ENCODE peak calls at places on chromosomes 16 and 17, in ten cellular contexts. K, V, M, G, R, E, A, L, U and X are unnamed samples.

GRCh38 chr17:83067718-83068261 is 11.6 kb upstream of the METRNL start:
- DNase-seq in K (no peak), V (no peak), M (no peak), G (no peak), R (no peak), E (peak; percentile 41), A (peak; percentile 8), L (peak; percentile 57), U (no peak), X (no peak)

GRCh38 chr17:17127730-17128291 is 78.3 kb downstream of the PLD6 start:
- DNase-seq in K (no peak), V (no peak), M (no peak), G (no peak), R (no peak), E (no peak), A (no peak), L (no peak), U (peak; percentile 14), X (no peak)

GRCh38 chr16:67563708-67564468 is 1.6 kb downstream of the CTCF start:
- DNase-seq in K (no peak), V (peak; percentile 46), M (peak; percentile 26), G (peak; percentile 11), R (no peak), E (peak; percentile 82), A (no peak), L (peak; percentile 36), U (peak; percentile 20), X (no peak)

GRCh38 chr16:14562691-14563491 is 67.2 kb downstream of the PARN start:
- DNase-seq in K (no peak), V (peak; percentile 14), M (no peak), G (peak; percentile 26), R (no peak), E (peak; percentile 56), A (no peak), L (peak; percentile 55), U (peak; percentile 78), X (no peak)

GRCh38 chr17:6648181-6648580 is 3.2 kb downstream of the MED31 start:
- DNase-seq in K (no peak), V (no peak), M (peak; percentile 16), G (no peak), R (no peak), E (peak; percentile 11), A (no peak), L (no peak), U (no peak), X (no peak)

GRCh38 chr16:13727943-13728342 is 192.0 kb upstream of the ERCC4 start:
- DNase-seq in K (no peak), V (no peak), M (no peak), G (no peak), R (no peak), E (no peak), A (no peak), L (no peak), U (no peak), X (no peak)

GRCh38 chr17:6455321-6455705 is 11.1 kb downstream of the PIMREG start:
- DNase-seq in K (peak; percentile 13), V (peak; percentile 51), M (peak; percentile 55), G (peak; percentile 43), R (no peak), E (peak; percentile 35), A (peak; percentile 64), L (peak; percentile 78), U (no peak), X (no peak)

GRCh38 chr17:7064248-7064647 is 15.8 kb downstream of the CLEC10A start:
- DNase-seq in K (no peak), V (no peak), M (no peak), G (no peak), R (no peak), E (no peak), A (no peak), L (no peak), U (no peak), X (no peak)

GRCh38 chr16:69610356-69610755 is 44.6 kb downstream of the NFAT5 start:
- DNase-seq in K (no peak), V (no peak), M (no peak), G (no peak), R (no peak), E (no peak), A (no peak), L (peak; percentile 31), U (no peak), X (no peak)

GRCh38 chr16:84247844-84248243 is 8.0 kb upstream of the KCNG4 start:
- DNase-seq in K (no peak), V (no peak), M (no peak), G (no peak), R (no peak), E (no peak), A (no peak), L (no peak), U (no peak), X (no peak)